ENCODE peak calls at places on chromosomes 16 and 17, in five cellular contexts. One of them, this sample, is unnamed.

GRCh38 chr16:81684242-81684837 is 94.8 kb upstream of the PLCG2 start:
- DNase-seq in PC-3: no peak
- DNase-seq in upper lobe of right lung: no peak
- DNase-seq in heart right ventricle: no peak
- DNase-seq in breast epithelium: no peak
- DNase-seq in this sample: no peak

GRCh38 chr16:627458-628239 is 3.1 kb upstream of the WFIKKN1 start:
- DNase-seq in upper lobe of right lung: peak; percentile 91
- DNase-seq in breast epithelium: no peak
- DNase-seq in PC-3: peak; percentile 46
- DNase-seq in heart right ventricle: no peak
- DNase-seq in this sample: no peak

GRCh38 chr17:45948881-45949624 is 50.0 kb upstream of the STH start:
- DNase-seq in upper lobe of right lung: peak; percentile 89
- DNase-seq in heart right ventricle: peak; percentile 80
- DNase-seq in PC-3: peak; percentile 83
- DNase-seq in breast epithelium: peak; percentile 28
- DNase-seq in this sample: peak; percentile 82

GRCh38 chr16:55552621-55553020 is 13.9 kb upstream of the CAPNS2 start:
- DNase-seq in PC-3: peak; percentile 51
- DNase-seq in heart right ventricle: no peak
- DNase-seq in breast epithelium: no peak
- DNase-seq in upper lobe of right lung: no peak
- DNase-seq in this sample: no peak

GRCh38 chr17:20009052-20009301 is 182 bp upstream of the SPECC1 start:
- DNase-seq in PC-3: no peak
- DNase-seq in breast epithelium: no peak
- DNase-seq in heart right ventricle: no peak
- DNase-seq in upper lobe of right lung: peak; percentile 88
- DNase-seq in this sample: no peak

GRCh38 chr16:30983289-30983889 is 1.6 kb upstream of the HSD3B7 start:
- DNase-seq in PC-3: no peak
- DNase-seq in upper lobe of right lung: no peak
- DNase-seq in heart right ventricle: no peak
- DNase-seq in breast epithelium: no peak
- DNase-seq in this sample: no peak

GRCh38 chr17:39700148-39700987 is 504 bp downstream of the ERBB2 start:
- DNase-seq in upper lobe of right lung: no peak
- DNase-seq in heart right ventricle: no peak
- DNase-seq in PC-3: no peak
- DNase-seq in breast epithelium: no peak
- DNase-seq in this sample: no peak

GRCh38 chr17:15377200-15377599 is 35.8 kb upstream of the TEKT3 start:
- DNase-seq in heart right ventricle: no peak
- DNase-seq in upper lobe of right lung: no peak
- DNase-seq in PC-3: peak; percentile 97
- DNase-seq in breast epithelium: no peak
- DNase-seq in this sample: no peak

GRCh38 chr16:67198238-67198734 is 645 bp upstream of the ELMO3 start:
- DNase-seq in breast epithelium: no peak
- DNase-seq in PC-3: peak; percentile 30
- DNase-seq in upper lobe of right lung: peak; percentile 82
- DNase-seq in heart right ventricle: no peak
- DNase-seq in this sample: peak; percentile 6

GRCh38 chr17:69213059-69213813 is 15.4 kb downstream of the ABCA10 start:
- DNase-seq in upper lobe of right lung: no peak
- DNase-seq in heart right ventricle: no peak
- DNase-seq in PC-3: no peak
- DNase-seq in breast epithelium: no peak
- DNase-seq in this sample: no peak

GRCh38 chr17:2055494-2056220 is 754 bp downstream of the HIC1 start:
- DNase-seq in heart right ventricle: peak; percentile 68
- DNase-seq in breast epithelium: no peak
- DNase-seq in upper lobe of right lung: no peak
- DNase-seq in PC-3: no peak
- DNase-seq in this sample: no peak

GRCh38 chr16:23500212-23500865 is 10.0 kb downstream of the GGA2 start:
- DNase-seq in heart right ventricle: no peak
- DNase-seq in upper lobe of right lung: peak; percentile 67
- DNase-seq in breast epithelium: no peak
- DNase-seq in PC-3: no peak
- DNase-seq in this sample: no peak
- H3K27ac ChIP-seq in heart right ventricle: no peak overlapping the region
- H3K27ac ChIP-seq in upper lobe of right lung: no peak overlapping the region
- H3K27ac ChIP-seq in breast epithelium: no peak overlapping the region
- H3K27ac ChIP-seq in PC-3: no peak overlapping the region
- H3K27ac ChIP-seq in this sample: no peak overlapping the region

GRCh38 chr16:74637742-74638453 is 28.8 kb downstream of the RFWD3 start:
- DNase-seq in breast epithelium: no peak
- DNase-seq in upper lobe of right lung: no peak
- DNase-seq in PC-3: no peak
- DNase-seq in heart right ventricle: no peak
- DNase-seq in this sample: no peak

DNA sequence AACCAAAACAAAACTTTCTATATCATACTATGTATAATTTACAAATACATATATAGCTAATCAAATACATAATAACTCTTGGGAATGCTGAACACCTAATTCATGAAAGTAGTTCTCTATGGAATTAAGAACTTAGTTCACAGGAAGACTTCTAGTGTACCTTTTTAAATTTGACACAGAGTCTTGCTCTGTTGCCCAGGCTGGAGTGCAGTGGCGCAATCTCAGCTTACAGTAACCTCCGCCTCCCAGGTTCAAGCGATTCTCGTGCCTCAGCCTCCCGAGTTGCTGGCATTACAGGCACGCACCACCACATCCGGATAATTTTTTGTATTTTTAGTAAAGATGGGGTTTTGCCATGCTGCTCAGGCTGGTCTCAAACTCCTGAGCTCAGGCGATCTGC is 24.7 kb downstream of the RFWD3 start:
- DNase-seq in heart right ventricle: no peak
- DNase-seq in upper lobe of right lung: no peak
- DNase-seq in breast epithelium: no peak
- DNase-seq in PC-3: no peak
- DNase-seq in this sample: no peak
- H3K27ac ChIP-seq in heart right ventricle: no peak overlapping the region
- H3K27ac ChIP-seq in upper lobe of right lung: no peak overlapping the region
- H3K27ac ChIP-seq in breast epithelium: no peak overlapping the region
- H3K27ac ChIP-seq in PC-3: no peak overlapping the region
- H3K27ac ChIP-seq in this sample: no peak overlapping the region

GRCh38 chr16:50741808-50742520 is at the start of gene CYLD:
- DNase-seq in heart right ventricle: peak; percentile 99
- DNase-seq in upper lobe of right lung: peak; percentile 100
- DNase-seq in breast epithelium: peak; percentile 100
- DNase-seq in PC-3: peak; percentile 97
- DNase-seq in this sample: peak; percentile 99
- H3K27ac ChIP-seq in heart right ventricle: peak within 1 kb of the TSS; percentile 94
- H3K27ac ChIP-seq in upper lobe of right lung: peak within 1 kb of the TSS; percentile 93
- H3K27ac ChIP-seq in breast epithelium: peak within 1 kb of the TSS; percentile 96
- H3K27ac ChIP-seq in PC-3: no peak within 1 kb of the TSS
- H3K27ac ChIP-seq in this sample: peak within 1 kb of the TSS; percentile 91

GRCh38 chr17:65533056-65533745 is 28.2 kb downstream of the AXIN2 start:
- DNase-seq in breast epithelium: no peak
- DNase-seq in upper lobe of right lung: no peak
- DNase-seq in heart right ventricle: no peak
- DNase-seq in PC-3: no peak
- DNase-seq in this sample: no peak
- H3K27ac ChIP-seq in breast epithelium: peak overlapping the region; percentile 86
- H3K27ac ChIP-seq in upper lobe of right lung: peak overlapping the region; percentile 73
- H3K27ac ChIP-seq in heart right ventricle: no peak overlapping the region
- H3K27ac ChIP-seq in PC-3: no peak overlapping the region
- H3K27ac ChIP-seq in this sample: no peak overlapping the region

GRCh38 chr17:16568541-16569357 is at the start of gene ZNF287:
- DNase-seq in PC-3: peak; percentile 96
- DNase-seq in breast epithelium: peak; percentile 84
- DNase-seq in upper lobe of right lung: peak; percentile 96
- DNase-seq in heart right ventricle: peak; percentile 96
- DNase-seq in this sample: peak; percentile 96
- H3K27ac ChIP-seq in PC-3: no peak within 1 kb of the TSS
- H3K27ac ChIP-seq in breast epithelium: peak within 1 kb of the TSS; percentile 58
- H3K27ac ChIP-seq in upper lobe of right lung: peak within 1 kb of the TSS; percentile 71
- H3K27ac ChIP-seq in heart right ventricle: peak within 1 kb of the TSS; percentile 74
- H3K27ac ChIP-seq in this sample: peak within 1 kb of the TSS; percentile 82

GRCh38 chr16:88130016-88130415 is 178.8 kb downstream of the BANP start:
- DNase-seq in heart right ventricle: no peak
- DNase-seq in PC-3: no peak
- DNase-seq in breast epithelium: no peak
- DNase-seq in upper lobe of right lung: no peak
- DNase-seq in this sample: no peak
- H3K27ac ChIP-seq in heart right ventricle: no peak overlapping the region
- H3K27ac ChIP-seq in PC-3: no peak overlapping the region
- H3K27ac ChIP-seq in breast epithelium: no peak overlapping the region
- H3K27ac ChIP-seq in upper lobe of right lung: no peak overlapping the region
- H3K27ac ChIP-seq in this sample: no peak overlapping the region

GRCh38 chr16:29678691-29679267 is at the start of gene QPRT:
- DNase-seq in breast epithelium: no peak
- DNase-seq in upper lobe of right lung: peak; percentile 71
- DNase-seq in PC-3: no peak
- DNase-seq in heart right ventricle: peak; percentile 58
- DNase-seq in this sample: no peak
- H3K27ac ChIP-seq in breast epithelium: peak within 1 kb of the TSS; percentile 67
- H3K27ac ChIP-seq in upper lobe of right lung: peak within 1 kb of the TSS; percentile 42
- H3K27ac ChIP-seq in PC-3: no peak within 1 kb of the TSS
- H3K27ac ChIP-seq in heart right ventricle: no peak within 1 kb of the TSS
- H3K27ac ChIP-seq in this sample: peak within 1 kb of the TSS; percentile 38

DNA sequence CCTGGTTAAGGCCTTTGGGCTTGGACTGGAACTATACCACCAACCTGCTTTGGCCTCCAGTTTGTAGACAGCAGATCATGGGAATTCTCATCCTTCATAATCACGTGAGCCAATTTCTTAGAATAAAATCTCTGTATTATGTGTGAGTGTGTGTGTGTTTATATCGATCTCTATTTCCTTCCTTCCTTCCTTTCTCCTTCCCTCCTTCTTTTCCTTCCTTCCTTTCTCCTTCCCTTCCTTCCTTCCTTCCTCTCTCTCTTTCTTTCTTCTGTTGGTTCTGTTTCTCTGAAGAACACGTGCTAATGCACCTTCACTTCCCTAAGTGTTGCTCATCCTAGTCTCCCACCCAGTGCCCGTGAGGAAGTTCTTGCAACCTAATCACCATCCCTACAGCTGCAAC is 35.5 kb upstream of the PHB1 start:
- DNase-seq in heart right ventricle: no peak
- DNase-seq in upper lobe of right lung: no peak
- DNase-seq in PC-3: no peak
- DNase-seq in breast epithelium: no peak
- DNase-seq in this sample: no peak
- H3K27ac ChIP-seq in heart right ventricle: no peak overlapping the region
- H3K27ac ChIP-seq in upper lobe of right lung: no peak overlapping the region
- H3K27ac ChIP-seq in PC-3: no peak overlapping the region
- H3K27ac ChIP-seq in breast epithelium: no peak overlapping the region
- H3K27ac ChIP-seq in this sample: no peak overlapping the region

GRCh38 chr17:72444517-72445054 is 323.8 kb downstream of the SOX9 start:
- DNase-seq in heart right ventricle: no peak
- DNase-seq in breast epithelium: no peak
- DNase-seq in upper lobe of right lung: no peak
- DNase-seq in PC-3: no peak
- DNase-seq in this sample: no peak

GRCh38 chr17:72447251-72447640 is 326.4 kb downstream of the SOX9 start:
- DNase-seq in heart right ventricle: no peak
- DNase-seq in breast epithelium: no peak
- DNase-seq in upper lobe of right lung: no peak
- DNase-seq in PC-3: no peak
- DNase-seq in this sample: no peak

GRCh38 chr17:72446525-72447250 is 325.9 kb downstream of the SOX9 start:
- DNase-seq in upper lobe of right lung: no peak
- DNase-seq in PC-3: no peak
- DNase-seq in breast epithelium: no peak
- DNase-seq in heart right ventricle: no peak
- DNase-seq in this sample: no peak

GRCh38 chr17:72445055-72445991 is 324.5 kb downstream of the SOX9 start:
- DNase-seq in heart right ventricle: no peak
- DNase-seq in PC-3: no peak
- DNase-seq in breast epithelium: no peak
- DNase-seq in upper lobe of right lung: peak; percentile 54
- DNase-seq in this sample: peak; percentile 46

DNA sequence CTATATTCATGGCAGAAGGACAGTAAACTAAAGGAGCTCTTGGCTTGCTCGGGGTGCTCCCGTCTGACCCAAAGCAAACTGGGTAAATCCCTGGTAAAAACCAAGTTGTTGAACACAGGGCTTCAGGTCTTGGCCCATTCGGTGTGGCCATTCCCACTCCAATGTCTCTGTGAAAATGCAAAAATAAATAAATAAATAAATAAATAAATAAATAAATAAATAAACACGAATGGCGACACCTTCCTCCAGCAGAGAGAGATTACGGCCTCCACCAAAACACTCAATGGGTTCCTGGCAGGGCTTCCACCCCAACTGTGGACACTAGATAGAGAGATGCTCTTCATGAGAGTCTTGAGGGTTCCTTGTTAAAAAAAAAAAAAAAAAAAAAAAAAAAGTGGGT is 325.3 kb downstream of the SOX9 start:
- DNase-seq in PC-3: no peak
- DNase-seq in breast epithelium: no peak
- DNase-seq in heart right ventricle: no peak
- DNase-seq in upper lobe of right lung: no peak
- DNase-seq in this sample: no peak
- H3K27ac ChIP-seq in PC-3: no peak overlapping the region
- H3K27ac ChIP-seq in breast epithelium: no peak overlapping the region
- H3K27ac ChIP-seq in heart right ventricle: no peak overlapping the region
- H3K27ac ChIP-seq in upper lobe of right lung: no peak overlapping the region
- H3K27ac ChIP-seq in this sample: no peak overlapping the region